ENCODE peak calls at places on chromosomes 13 and 19, in six cellular contexts. D is astrocyte of the spinal cord, V is left lung, Y is testis, R is ovary, N is thoracic aorta. B is an unnamed sample.

GRCh38 chr19:9865732-9866627 is 30.9 kb downstream of the PIN1 start:
- DNase-seq in R (no peak), V (no peak), N (no peak), Y (peak; percentile 32), D (no peak), B (no peak)

GRCh38 chr19:52231154-52231565 is 38.2 kb upstream of the ZNF766 start:
- DNase-seq in V (no peak), D (no peak), N (no peak), Y (peak; percentile 74), R (no peak), B (no peak)

GRCh38 chr19:1862424-1863307 is 713 bp downstream of the KLF16 start:
- DNase-seq in R (no peak), V (peak; percentile 89), D (no peak), N (no peak), Y (no peak), B (peak; percentile 92)

GRCh38 chr19:57620673-57621348 is 6.8 kb downstream of the ZNF134 start:
- DNase-seq in R (no peak), V (no peak), D (peak; percentile 28), N (no peak), Y (no peak), B (no peak)

GRCh38 chr13:49858183-49858856 is 65.8 kb upstream of the KPNA3 start:
- DNase-seq in N (no peak), D (peak; percentile 90), V (no peak), Y (no peak), R (no peak), B (no peak)

GRCh38 chr13:46866150-46866549 is 30.7 kb downstream of the HTR2A start:
- DNase-seq in V (peak; percentile 77), R (no peak), Y (no peak), D (peak; percentile 20), N (no peak), B (no peak)

GRCh38 chr13:55963934-55964333 is 1176.8 kb upstream of the PRR20A start:
- DNase-seq in N (no peak), R (no peak), Y (no peak), D (no peak), V (no peak), B (no peak)

GRCh38 chr19:9913237-9914000 is 22.9 kb downstream of the OLFM2 start:
- DNase-seq in N (no peak), V (peak; percentile 75), Y (peak; percentile 36), D (no peak), R (no peak), B (peak; percentile 59)

GRCh38 chr13:27789495-27790303 is 2.6 kb upstream of the GSX1 start:
- DNase-seq in Y (no peak), R (no peak), V (peak; percentile 74), N (no peak), D (no peak), B (no peak)

GRCh38 chr19:15316498-15316897 is 15.8 kb downstream of the BRD4 start:
- DNase-seq in D (peak; percentile 68), R (no peak), V (no peak), Y (no peak), N (no peak), B (no peak)

GRCh38 chr13:48862572-48862971 is 113.1 kb upstream of the FNDC3A start:
- DNase-seq in D (no peak), R (no peak), V (no peak), Y (no peak), N (no peak), B (no peak)

GRCh38 chr13:99501952-99502310 is 659 bp downstream of the TM9SF2 start:
- DNase-seq in D (no peak), V (no peak), N (no peak), Y (peak; percentile 56), R (no peak), B (no peak)

GRCh38 chr19:28482221-28482620 is 730.7 kb downstream of the UQCRFS1 start:
- DNase-seq in N (no peak), V (no peak), D (no peak), Y (no peak), R (no peak), B (peak; percentile 12)

GRCh38 chr19:29326351-29326750 is 113.4 kb upstream of the UQCRFS1 start:
- DNase-seq in N (no peak), D (no peak), V (no peak), Y (no peak), R (no peak), B (no peak)

GRCh38 chr19:422213-422916 is 13.4 kb upstream of the C2CD4C start:
- DNase-seq in V (peak; percentile 72), N (no peak), R (no peak), Y (no peak), D (no peak), B (no peak)

GRCh38 chr13:30755678-30756077 is 20.3 kb downstream of the ALOX5AP start:
- DNase-seq in N (no peak), D (no peak), V (no peak), R (no peak), Y (no peak), B (no peak)

GRCh38 chr19:17107546-17108452 is 32.2 kb downstream of the MYO9B start:
- DNase-seq in N (peak; percentile 96), V (peak; percentile 92), D (peak; percentile 99), R (peak; percentile 70), Y (peak; percentile 29), B (peak; percentile 84)

GRCh38 chr13:36789061-36789460 is 30.0 kb upstream of the RFXAP start:
- DNase-seq in V (no peak), Y (no peak), D (no peak), R (no peak), N (no peak), B (no peak)

GRCh38 chr13:99847318-99847750 is 124.2 kb downstream of the ZIC5 start:
- DNase-seq in D (no peak), Y (no peak), R (no peak), N (no peak), V (no peak), B (no peak)

GRCh38 chr19:7912144-7912696 is 2.4 kb upstream of the TGFBR3L start:
- DNase-seq in R (no peak), Y (no peak), N (no peak), D (no peak), V (peak; percentile 67), B (peak; percentile 73)

GRCh38 chr19:49331616-49332055 is 3.6 kb upstream of the CD37 start:
- DNase-seq in R (no peak), N (no peak), Y (peak; percentile 64), V (no peak), D (peak; percentile 42), B (peak; percentile 91)

GRCh38 chr13:59734393-59734792 is 429.3 kb downstream of the DIAPH3 start:
- DNase-seq in D (no peak), V (no peak), N (no peak), Y (no peak), R (no peak), B (no peak)

GRCh38 chr19:31408460-31409124 is 59.4 kb upstream of the TSHZ3 start:
- DNase-seq in Y (no peak), D (peak; percentile 84), V (no peak), R (no peak), N (no peak), B (no peak)

GRCh38 chr13:73939071-73939380 is 195.2 kb downstream of the KLF12 start:
- DNase-seq in D (no peak), N (no peak), Y (no peak), R (no peak), V (no peak), B (no peak)

GRCh38 chr19:41887711-41888382 is 4.9 kb downstream of the ARHGEF1 start:
- DNase-seq in V (peak; percentile 92), R (no peak), D (peak; percentile 59), N (no peak), Y (no peak), B (peak; percentile 93)
- TF ChIP-seq CTCF in V (peak; percentile 16), R (no peak), D (no peak), N (no peak), Y (no peak), B (no peak)

DNA sequence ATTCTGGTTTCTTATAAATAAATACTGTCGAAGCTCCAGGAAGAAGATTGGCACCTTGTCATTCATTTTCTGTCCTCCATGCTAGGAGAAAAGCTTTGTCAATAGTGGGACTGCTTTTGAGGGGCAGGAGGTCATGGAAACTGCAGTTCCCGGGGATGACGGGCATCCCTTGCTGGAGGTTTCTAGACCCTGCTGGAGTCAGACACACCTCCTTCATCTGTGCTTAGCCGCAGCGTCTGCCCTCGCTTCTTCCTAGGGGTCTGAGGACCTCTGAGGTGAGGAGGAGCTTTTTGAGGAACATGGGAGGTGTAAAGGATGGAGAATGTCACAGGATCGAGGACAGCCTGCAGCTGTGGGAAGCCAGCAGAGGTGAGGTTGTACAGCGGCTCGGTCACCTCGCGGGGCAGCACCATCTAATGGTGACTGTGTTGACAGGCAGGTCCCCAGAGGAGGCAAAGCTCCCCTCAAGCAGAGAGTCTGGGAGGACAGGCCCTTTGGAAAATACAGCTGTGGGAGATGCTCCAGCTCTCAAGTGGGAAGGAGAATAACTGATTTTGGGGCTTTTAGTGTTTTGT is 172.7 kb upstream of the RNF113B start:
- DNase-seq in V (no peak), N (no peak), R (no peak), D (no peak), Y (peak; percentile 52), B (no peak)
- TF ChIP-seq CTCF in V (no peak), N (no peak), R (no peak), D (peak; percentile 27), Y (no peak), B (no peak)

GRCh38 chr13:23714672-23715071 is 144.5 kb downstream of the TNFRSF19 start:
- DNase-seq in Y (no peak), N (no peak), V (peak; percentile 41), D (no peak), R (no peak), B (no peak)

GRCh38 chr13:23715092-23715761 is 145.0 kb downstream of the TNFRSF19 start:
- DNase-seq in Y (no peak), R (no peak), V (peak; percentile 38), D (no peak), N (no peak), B (no peak)

GRCh38 chr13:23718916-23719470 is 148.8 kb downstream of the TNFRSF19 start:
- DNase-seq in R (no peak), N (no peak), D (no peak), V (no peak), Y (no peak), B (no peak)

GRCh38 chr13:23711355-23711754 is 141.1 kb downstream of the TNFRSF19 start:
- DNase-seq in N (no peak), D (no peak), R (no peak), V (no peak), Y (no peak), B (no peak)

DNA sequence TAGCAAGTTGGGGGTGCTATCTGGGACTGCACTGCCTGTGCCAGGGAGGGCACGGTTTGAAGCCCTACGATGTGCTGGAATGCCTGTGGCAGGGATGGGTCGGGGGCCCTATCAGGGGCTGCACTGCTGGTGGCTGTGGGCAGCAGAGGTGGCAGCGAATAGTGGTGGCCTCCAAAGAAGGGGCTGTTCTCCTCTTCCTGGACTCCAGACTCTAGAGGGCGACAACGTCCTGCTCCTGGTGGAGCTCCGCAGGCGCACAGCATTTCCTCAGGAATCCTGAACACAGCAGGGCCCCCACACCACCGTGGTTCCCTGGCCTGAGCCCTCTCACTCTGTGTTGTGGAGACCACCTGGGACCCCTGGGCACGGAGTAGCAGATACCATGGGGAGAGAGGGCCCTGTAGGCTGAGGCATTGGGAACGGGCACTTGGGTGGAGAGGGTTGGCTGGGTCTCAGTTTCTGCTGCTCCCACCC is 145.6 kb downstream of the TNFRSF19 start:
- DNase-seq in V (peak; percentile 28), N (no peak), R (no peak), Y (no peak), D (no peak), B (no peak)
- TF ChIP-seq CTCF in V (no peak), N (peak; percentile 12), R (no peak), Y (no peak), D (peak; percentile 35), B (no peak)

DNA sequence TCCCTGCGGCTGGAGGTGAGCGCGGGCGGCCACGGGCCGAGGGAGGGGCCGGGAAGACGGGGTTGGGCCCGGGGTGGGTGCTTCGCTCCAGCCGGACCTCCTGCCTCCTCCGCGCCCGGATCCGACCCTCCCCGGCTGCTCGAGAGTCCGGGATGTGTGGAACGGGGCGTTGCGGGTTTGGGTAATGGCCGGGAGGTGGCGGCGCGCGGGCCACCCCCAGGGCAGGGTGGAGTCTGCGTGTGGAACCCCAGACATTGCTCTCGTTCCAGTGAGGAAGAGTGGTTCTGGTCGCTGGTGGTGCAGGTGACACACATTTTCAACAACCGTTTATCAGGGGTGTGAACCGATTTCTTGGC is 38.8 kb downstream of the ARHGEF7 start:
- DNase-seq in R (no peak), N (no peak), D (no peak), V (no peak), Y (peak; percentile 53), B (no peak)
- TF ChIP-seq CTCF in R (no peak), N (peak; percentile 21), D (no peak), V (peak; percentile 21), Y (no peak), B (peak; percentile 37)

B was measured in spleen.